ENCODE peak calls at places on chromosomes 12 and 14, in seven cellular contexts. S, R, W, I, J, N and X are unnamed samples. For H3K27me3 and H3K4me1, the result is how much of the 10 kb centered on the place peaks cover.

GRCh38 chr12:122790393-122791075 is 16.2 kb downstream of the CCDC62 start:
- DNase-seq in S (no peak), R (no peak), W (no peak), N (no peak), J (no peak), I (no peak), X (peak)

GRCh38 chr12:83092101-83092500 is 405.4 kb downstream of the TMTC2 start:
- DNase-seq in I (no peak), S (no peak), N (no peak), J (no peak), W (no peak), R (no peak), X (no peak)

GRCh38 chr12:6632026-6632978 is 3.5 kb downstream of the LPAR5 start:
- DNase-seq in N (peak), S (no peak), R (no peak), J (peak), I (no peak), W (no peak), X (no peak)

GRCh38 chr12:103548622-103549601 is 38.2 kb upstream of the STAB2 start:
- DNase-seq in W (peak), R (peak), I (peak), N (peak), S (peak), J (peak), X (peak)

GRCh38 chr12:116693259-116694227 is 44.3 kb downstream of the SPRING1 start:
- DNase-seq in J (peak), I (no peak), N (no peak), S (peak), R (no peak), W (peak), X (peak)

GRCh38 chr14:104101086-104101621 is 15.7 kb downstream of the ASPG start:
- DNase-seq in W (no peak), I (no peak), S (no peak), N (no peak), R (no peak), J (no peak), X (no peak)

GRCh38 chr14:31197671-31198070 is 9.9 kb downstream of the HECTD1 start:
- DNase-seq in I (no peak), W (no peak), S (peak), R (no peak), J (no peak), N (no peak), X (no peak)

GRCh38 chr12:71662861-71663560 is 637 bp downstream of the ZFC3H1 start:
- DNase-seq in S (peak), R (no peak), I (no peak), N (no peak), W (peak), J (peak), X (peak)

GRCh38 chr12:117140397-117141096 is 41.3 kb upstream of the TESC start:
- DNase-seq in I (no peak), J (no peak), W (no peak), N (no peak), R (no peak), S (no peak), X (no peak)

GRCh38 chr12:19894803-19895202 is 455.5 kb downstream of the AEBP2 start:
- DNase-seq in R (no peak), J (no peak), N (peak), W (no peak), S (no peak), I (no peak), X (no peak)

GRCh38 chr14:77867476-77867875 is 67.6 kb downstream of the ADCK1 start:
- DNase-seq in N (no peak), I (no peak), W (no peak), J (peak), S (no peak), R (no peak), X (no peak)

GRCh38 chr14:77184396-77185092 is 2.9 kb downstream of the TMEM63C start:
- DNase-seq in S (no peak), I (no peak), R (no peak), W (no peak), N (no peak), J (no peak), X (no peak)

GRCh38 chr12:9103050-9103854 is 12.5 kb downstream of the A2M start:
- DNase-seq in S (no peak), R (no peak), J (no peak), N (no peak), W (no peak), I (no peak), X (no peak)

GRCh38 chr12:106301611-106302321 is 767 bp upstream of the TCP11L2 start:
- DNase-seq in J (peak), R (no peak), N (peak), I (no peak), S (no peak), W (peak), X (peak)

GRCh38 chr12:125164541-125164940 is 99.3 kb downstream of the AACS start:
- DNase-seq in J (no peak), W (no peak), N (no peak), I (no peak), S (no peak), R (no peak), X (no peak)

GRCh38 chr14:72699852-72700257 is 194.0 kb downstream of the DPF3 start:
- DNase-seq in R (no peak), J (no peak), W (no peak), S (no peak), N (no peak), I (no peak), X (no peak)

GRCh38 chr12:6821674-6822433 is at the start of gene GPR162:
- DNase-seq in R (no peak), N (no peak), S (no peak), I (no peak), W (peak), J (peak), X (peak)

GRCh38 chr14:22190411-22191191 is 398.4 kb downstream of the DAD1 start:
- DNase-seq in S (no peak), I (no peak), J (no peak), R (no peak), N (no peak), W (no peak), X (no peak)

GRCh38 chr14:66015046-66015780 is 471.0 kb upstream of the CCDC196 start:
- DNase-seq in J (no peak), I (no peak), S (no peak), R (no peak), N (no peak), W (no peak), X (no peak)

GRCh38 chr12:124428136-124428791 is 133.4 kb downstream of the RFLNA start:
- DNase-seq in W (no peak), I (no peak), S (no peak), J (peak), N (no peak), R (no peak), X (no peak)

GRCh38 chr12:31471823-31472222 is 119.1 kb downstream of the DENND5B start:
- DNase-seq in I (no peak), N (no peak), W (no peak), S (no peak), R (no peak), J (no peak), X (no peak)

GRCh38 chr12:66055837-66056319 is 74.7 kb downstream of the LLPH start:
- DNase-seq in W (no peak), R (no peak), J (no peak), N (peak), S (peak), I (no peak), X (no peak)

GRCh38 chr12:109770861-109771670 is 57.4 kb downstream of the FAM222A start:
- DNase-seq in I (no peak), N (no peak), S (no peak), W (no peak), J (peak), R (no peak), X (no peak)

GRCh38 chr12:93148412-93148811 is 219.3 kb upstream of the EEA1 start:
- DNase-seq in J (no peak), I (no peak), R (no peak), S (no peak), W (no peak), N (no peak), X (no peak)

GRCh38 chr14:85530626-85531025 is 682 bp downstream of the FLRT2 start:
- DNase-seq in W (no peak), R (no peak), N (no peak), S (no peak), J (no peak), I (no peak), X (no peak)

GRCh38 chr12:3704512-3705348 is 48.2 kb downstream of the CRACR2A start:
- DNase-seq in J (no peak), W (no peak), I (no peak), S (no peak), R (no peak), N (no peak), X (no peak)

DNA sequence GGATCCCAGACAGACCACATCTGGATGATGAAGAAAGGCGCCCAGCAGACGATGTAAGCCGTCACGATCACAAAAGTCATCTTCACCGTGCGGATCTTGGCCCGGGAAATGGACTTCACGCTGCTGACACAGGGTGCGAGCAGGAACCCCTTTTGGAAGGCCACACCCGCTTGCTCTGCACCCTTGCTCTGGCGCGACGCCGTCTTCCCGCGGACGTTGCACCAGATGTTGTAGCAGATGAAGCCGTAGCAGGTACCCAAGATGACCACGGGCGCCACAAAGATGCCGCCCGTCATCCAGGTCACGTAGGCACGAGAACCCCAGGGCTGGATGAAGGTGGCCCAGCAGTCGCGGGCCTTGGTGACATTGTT is 1.1 kb downstream of the AVPR1A start:
- DNase-seq in S (no peak), R (no peak), W (no peak), N (no peak), J (peak), I (no peak), X (no peak)
- H3K27me3 ChIP-seq in S (under half), R (under half), W (under half), N (under half), J (under half), I (under half), X (half or more)

GRCh38 chr12:101051901-101052550 is 158.0 kb downstream of the SLC5A8 start:
- DNase-seq in R (peak), N (no peak), S (peak), I (no peak), W (no peak), J (peak), X (no peak)
- TF ChIP-seq REST in R (no peak), N (no peak), S (no peak), I (no peak), W (no peak), J (peak), X (no peak)

GRCh38 chr12:51915951-51916350 is 8.6 kb downstream of the ACVRL1 start:
- DNase-seq in S (no peak), J (peak), R (no peak), W (no peak), I (no peak), N (no peak), X (no peak)
- H3K4me1 ChIP-seq in S (under half), J (half or more), R (under half), W (under half), I (under half), N (under half), X (under half)

GRCh38 chr12:53808023-53808705 is 56.4 kb upstream of the CISTR start:
- DNase-seq in J (no peak), N (no peak), W (no peak), S (peak), R (no peak), I (no peak), X (no peak)
- H3K27me3 ChIP-seq in J (half or more), N (under half), W (under half), S (under half), R (under half), I (under half), X (under half)